ENCODE peak calls at places on chromosomes 12 and 14, in seven cellular contexts. N is pancreas, X is iPS DF 6.9, E is PC-3, J is colonic mucosa, U is neural progenitor cell, L is caudate nucleus. F is an unnamed sample.

GRCh38 chr12:93060071-93060665 is 131.1 kb upstream of the EEA1 start:
- DNase-seq in N (no peak), X (no peak), E (no peak), J (no peak), U (no peak), L (no peak), F (no peak)

GRCh38 chr12:75944097-75944904 is 87.3 kb downstream of the PHLDA1 start:
- DNase-seq in N (no peak), X (peak; percentile 63), E (peak; percentile 96), J (no peak), U (no peak), L (no peak), F (peak; percentile 61)

GRCh38 chr12:12964255-12964654 is 12.3 kb upstream of the GPRC5D start:
- DNase-seq in N (no peak), X (no peak), E (no peak), J (no peak), U (no peak), L (no peak), F (no peak)

GRCh38 chr14:75928587-75929230 is 53.1 kb downstream of the TGFB3 start:
- DNase-seq in N (no peak), X (no peak), E (no peak), J (no peak), U (no peak), L (no peak), F (no peak)

GRCh38 chr12:14950982-14951746 is 10.2 kb downstream of the ARHGDIB start:
- DNase-seq in N (no peak), X (no peak), E (peak; percentile 74), J (peak; percentile 66), U (peak; percentile 50), L (no peak), F (peak; percentile 81)

GRCh38 chr14:73460691-73461127 is 2.4 kb upstream of the NUMB start:
- DNase-seq in N (no peak), X (no peak), E (peak; percentile 61), J (no peak), U (no peak), L (no peak), F (peak; percentile 45)

GRCh38 chr12:46267618-46268348 is 1.1 kb downstream of the SLC38A1 start:
- DNase-seq in N (peak; percentile 39), X (no peak), E (peak; percentile 36), J (peak; percentile 38), U (peak; percentile 49), L (no peak), F (peak; percentile 28)

GRCh38 chr14:26138764-26139445 is 458.9 kb downstream of the NOVA1 start:
- DNase-seq in N (no peak), X (no peak), E (peak; percentile 26), J (no peak), U (peak; percentile 56), L (no peak), F (no peak)

GRCh38 chr12:2225736-2226135 is 172.9 kb downstream of the CACNA1C start:
- DNase-seq in N (no peak), X (no peak), E (no peak), J (no peak), U (no peak), L (no peak), F (no peak)

GRCh38 chr12:4564819-4565218 is 2.8 kb downstream of the DYRK4 start:
- DNase-seq in N (no peak), X (no peak), E (no peak), J (no peak), U (no peak), L (no peak), F (no peak)

GRCh38 chr12:7101694-7102131 is 7.3 kb downstream of the C1RL start:
- DNase-seq in N (no peak), X (no peak), E (no peak), J (no peak), U (no peak), L (no peak), F (no peak)

GRCh38 chr12:77841467-77842054 is 10.9 kb downstream of the NAV3 start:
- DNase-seq in N (no peak), X (no peak), E (peak; percentile 19), J (no peak), U (no peak), L (no peak), F (peak; percentile 8)

GRCh38 chr12:130222519-130223255 is 60.4 kb downstream of the FZD10 start:
- DNase-seq in N (no peak), X (no peak), E (no peak), J (no peak), U (peak; percentile 83), L (no peak), F (no peak)

GRCh38 chr12:111455448-111456320 is 50.0 kb downstream of the SH2B3 start:
- DNase-seq in N (no peak), X (no peak), E (no peak), J (no peak), U (no peak), L (no peak), F (no peak)

GRCh38 chr12:111454311-111454710 is 48.6 kb downstream of the SH2B3 start:
- DNase-seq in N (no peak), X (no peak), E (no peak), J (no peak), U (no peak), L (no peak), F (no peak)

GRCh38 chr12:111453071-111453989 is 47.6 kb downstream of the SH2B3 start:
- DNase-seq in N (no peak), X (no peak), E (no peak), J (peak; percentile 9), U (no peak), L (no peak), F (no peak)

GRCh38 chr12:111457071-111457470 is 51.3 kb downstream of the SH2B3 start:
- DNase-seq in N (no peak), X (no peak), E (no peak), J (no peak), U (no peak), L (no peak), F (no peak)

GRCh38 chr12:111454716-111455447 is 49.2 kb downstream of the SH2B3 start:
- DNase-seq in N (no peak), X (no peak), E (no peak), J (no peak), U (no peak), L (no peak), F (no peak)
- H3K27ac ChIP-seq in N (no peak overlapping the region), X (no peak overlapping the region), E (no peak overlapping the region), J (no peak overlapping the region), U (no peak overlapping the region), L (no peak overlapping the region), F (peak overlapping the region; percentile 13)

DNA sequence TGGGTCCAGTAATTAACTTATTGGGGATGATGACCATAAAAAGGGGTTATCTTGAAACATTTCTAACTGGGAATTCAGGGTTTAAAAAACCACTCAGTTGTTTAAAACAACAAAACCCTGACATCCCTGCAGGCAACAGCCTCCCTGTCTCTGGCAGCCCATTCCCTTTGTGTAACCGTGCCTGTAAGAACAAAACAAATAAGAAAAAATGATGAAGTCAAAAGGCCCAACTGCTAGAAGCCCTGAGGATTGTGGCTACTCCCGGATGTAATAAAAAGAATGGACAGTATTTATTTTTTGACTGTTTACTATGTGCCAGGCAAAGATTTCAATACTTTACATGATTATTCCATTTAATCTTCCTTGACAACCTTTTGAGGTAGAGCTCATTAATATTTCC is 75.3 kb downstream of the TMCC3 start:
- DNase-seq in N (no peak), X (no peak), E (no peak), J (no peak), U (peak; percentile 30), L (no peak), F (no peak)
- H3K27ac ChIP-seq in N (no peak overlapping the region), X (no peak overlapping the region), E (no peak overlapping the region), J (no peak overlapping the region), U (no peak overlapping the region), L (no peak overlapping the region), F (no peak overlapping the region)

DNA sequence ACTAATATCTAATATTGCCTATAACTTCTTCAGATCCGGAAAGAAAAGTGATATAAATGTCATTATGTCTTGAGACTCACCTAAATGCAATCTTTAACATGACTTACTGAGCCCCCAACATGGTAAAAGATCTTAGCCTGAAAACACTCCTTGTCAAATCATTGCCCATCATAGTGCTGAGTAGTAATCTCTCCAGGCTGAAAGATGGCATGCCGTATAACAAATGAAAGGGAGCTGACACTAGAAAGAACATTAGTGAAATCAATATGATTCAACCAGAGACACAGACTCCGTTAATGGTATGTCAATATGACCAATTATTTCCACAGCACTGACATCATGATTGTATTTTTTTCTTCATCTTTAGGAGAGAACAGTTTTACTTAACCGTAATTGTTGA is 54.4 kb downstream of the BICD1 start:
- DNase-seq in N (no peak), X (no peak), E (no peak), J (no peak), U (no peak), L (no peak), F (no peak)
- H3K27ac ChIP-seq in N (no peak overlapping the region), X (no peak overlapping the region), E (no peak overlapping the region), J (no peak overlapping the region), U (no peak overlapping the region), L (no peak overlapping the region), F (no peak overlapping the region)

DNA sequence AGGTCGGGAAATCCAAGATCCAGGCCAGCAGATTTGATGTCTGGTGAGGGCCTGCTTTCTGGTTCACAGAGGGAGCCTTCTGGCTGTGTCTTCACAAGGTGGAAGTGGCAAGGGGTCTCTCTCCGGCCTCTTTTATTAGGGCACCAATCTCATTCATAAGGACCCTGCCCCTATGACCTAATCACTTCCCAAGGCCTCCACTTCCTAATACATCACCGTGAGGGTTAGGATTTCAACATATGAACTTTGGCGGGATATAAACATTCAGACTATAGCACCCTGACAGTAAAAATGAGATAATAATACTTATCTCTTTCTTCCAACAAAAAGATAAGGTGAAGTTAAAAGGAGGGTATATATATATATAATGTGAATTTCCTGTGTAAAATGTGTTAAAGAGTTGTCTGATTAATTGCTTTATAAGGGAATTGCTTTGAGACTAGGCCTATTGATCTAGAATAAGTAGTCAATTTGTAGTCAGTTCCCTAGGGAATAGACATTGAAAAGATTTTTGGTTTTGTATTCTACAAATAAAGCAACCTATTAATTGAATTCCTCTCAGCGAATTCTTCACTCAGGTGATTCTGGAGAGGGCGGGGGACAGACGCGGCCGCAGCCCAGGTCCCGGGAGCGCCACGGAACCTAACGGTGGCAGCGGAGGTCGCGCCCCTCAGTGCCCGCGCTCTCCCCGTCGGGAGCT is 516 bp upstream of the LGALS3 start:
- DNase-seq in N (no peak), X (no peak), E (no peak), J (peak; percentile 26), U (no peak), L (no peak), F (no peak)
- H3K27ac ChIP-seq in N (peak overlapping the region; percentile 82), X (no peak overlapping the region), E (peak overlapping the region; percentile 82), J (peak overlapping the region; percentile 95), U (no peak overlapping the region), L (no peak overlapping the region), F (peak overlapping the region; percentile 88)

DNA sequence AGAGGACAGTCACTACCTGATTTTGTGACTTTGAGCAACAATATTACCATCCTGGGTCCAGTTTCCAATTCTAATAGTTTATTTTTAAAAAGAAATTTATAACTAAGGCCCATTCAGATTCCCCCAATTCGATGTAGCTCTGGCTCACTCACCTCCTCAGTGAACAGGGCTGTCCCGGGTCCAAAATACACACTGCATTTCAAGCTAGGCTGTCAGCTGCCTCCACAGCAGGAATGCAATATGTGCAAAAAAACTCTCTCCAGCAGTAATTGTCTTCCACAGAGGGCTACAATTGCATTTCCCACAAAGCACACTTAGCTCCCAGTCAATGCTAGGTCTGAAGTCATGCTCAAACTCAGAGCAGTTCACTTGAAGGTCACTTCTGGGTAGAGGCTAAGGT is 39.3 kb upstream of the ZNF641 start:
- DNase-seq in N (no peak), X (no peak), E (no peak), J (no peak), U (no peak), L (no peak), F (no peak)
- H3K27ac ChIP-seq in N (no peak overlapping the region), X (no peak overlapping the region), E (no peak overlapping the region), J (no peak overlapping the region), U (no peak overlapping the region), L (no peak overlapping the region), F (no peak overlapping the region)

F was measured in RWPE1.